ENCODE peak calls at places on chromosomes 11 and 22, in ten cellular contexts. One of them, this sample, is unnamed.
A peak's percentile ranks its signal among the peaks of the same experiment; 100 is the strongest.

GRCh38 chr11:62614275-62614674 is 1.2 kb downstream of the ROM1 start:
- DNase-seq in foreskin fibroblast: peak; percentile 66
- DNase-seq in activated B cell treated with CpG ODN at 0.5 μM for 24 hours: no peak
- DNase-seq in activated naive CD8-positive, alpha-beta T cell treated with anti-CD3 and anti-CD28 coated beads for 36 hours: peak; percentile 43
- DNase-seq in C1 segment of cervical spinal cord: no peak
- DNase-seq in HS-5: no peak
- DNase-seq in colonic mucosa: no peak
- DNase-seq in HCEC 1CT: no peak
- DNase-seq in AG04450: no peak
- DNase-seq in BJ: no peak
- DNase-seq in this sample: no peak

GRCh38 chr22:50276143-50276542 is 6.0 kb upstream of the MAPK11 start:
- DNase-seq in C1 segment of cervical spinal cord: peak; percentile 73
- DNase-seq in activated B cell treated with CpG ODN at 0.5 μM for 24 hours: no peak
- DNase-seq in HCEC 1CT: no peak
- DNase-seq in HS-5: no peak
- DNase-seq in BJ: no peak
- DNase-seq in AG04450: no peak
- DNase-seq in colonic mucosa: peak; percentile 74
- DNase-seq in foreskin fibroblast: peak; percentile 75
- DNase-seq in activated naive CD8-positive, alpha-beta T cell treated with anti-CD3 and anti-CD28 coated beads for 36 hours: peak; percentile 63
- DNase-seq in this sample: peak; percentile 65

GRCh38 chr11:29063630-29064361 is 953.0 kb downstream of the KCNA4 start:
- DNase-seq in HS-5: no peak
- DNase-seq in foreskin fibroblast: peak; percentile 9
- DNase-seq in BJ: no peak
- DNase-seq in AG04450: peak; percentile 33
- DNase-seq in activated B cell treated with CpG ODN at 0.5 μM for 24 hours: no peak
- DNase-seq in HCEC 1CT: peak; percentile 4
- DNase-seq in C1 segment of cervical spinal cord: no peak
- DNase-seq in colonic mucosa: no peak
- DNase-seq in activated naive CD8-positive, alpha-beta T cell treated with anti-CD3 and anti-CD28 coated beads for 36 hours: no peak
- DNase-seq in this sample: no peak

GRCh38 chr22:19937616-19938473 is 3.7 kb upstream of the COMT start:
- DNase-seq in HCEC 1CT: no peak
- DNase-seq in colonic mucosa: no peak
- DNase-seq in HS-5: no peak
- DNase-seq in activated B cell treated with CpG ODN at 0.5 μM for 24 hours: no peak
- DNase-seq in AG04450: no peak
- DNase-seq in foreskin fibroblast: no peak
- DNase-seq in activated naive CD8-positive, alpha-beta T cell treated with anti-CD3 and anti-CD28 coated beads for 36 hours: no peak
- DNase-seq in BJ: no peak
- DNase-seq in C1 segment of cervical spinal cord: no peak
- DNase-seq in this sample: no peak

GRCh38 chr11:68954970-68955958 is 25.5 kb downstream of the MRGPRD start:
- DNase-seq in activated B cell treated with CpG ODN at 0.5 μM for 24 hours: no peak
- DNase-seq in colonic mucosa: peak; percentile 73
- DNase-seq in HCEC 1CT: peak; percentile 21
- DNase-seq in HS-5: no peak
- DNase-seq in foreskin fibroblast: peak; percentile 88
- DNase-seq in AG04450: no peak
- DNase-seq in BJ: peak; percentile 50
- DNase-seq in C1 segment of cervical spinal cord: no peak
- DNase-seq in activated naive CD8-positive, alpha-beta T cell treated with anti-CD3 and anti-CD28 coated beads for 36 hours: no peak
- DNase-seq in this sample: no peak

GRCh38 chr11:85947431-85948272 is 92.5 kb downstream of the CCDC83 start:
- DNase-seq in activated B cell treated with CpG ODN at 0.5 μM for 24 hours: no peak
- DNase-seq in colonic mucosa: no peak
- DNase-seq in activated naive CD8-positive, alpha-beta T cell treated with anti-CD3 and anti-CD28 coated beads for 36 hours: peak; percentile 42
- DNase-seq in AG04450: peak; percentile 63
- DNase-seq in C1 segment of cervical spinal cord: no peak
- DNase-seq in HS-5: peak; percentile 90
- DNase-seq in foreskin fibroblast: peak; percentile 93
- DNase-seq in BJ: peak; percentile 76
- DNase-seq in HCEC 1CT: peak; percentile 95
- DNase-seq in this sample: peak; percentile 23

GRCh38 chr22:29314074-29314473 is 1.4 kb downstream of the RASL10A start:
- DNase-seq in HCEC 1CT: no peak
- DNase-seq in AG04450: no peak
- DNase-seq in BJ: no peak
- DNase-seq in foreskin fibroblast: no peak
- DNase-seq in colonic mucosa: peak; percentile 69
- DNase-seq in C1 segment of cervical spinal cord: no peak
- DNase-seq in activated naive CD8-positive, alpha-beta T cell treated with anti-CD3 and anti-CD28 coated beads for 36 hours: no peak
- DNase-seq in HS-5: no peak
- DNase-seq in activated B cell treated with CpG ODN at 0.5 μM for 24 hours: no peak
- DNase-seq in this sample: no peak

GRCh38 chr11:35058318-35058717 is 80.7 kb upstream of the CD44 start:
- DNase-seq in AG04450: no peak
- DNase-seq in activated naive CD8-positive, alpha-beta T cell treated with anti-CD3 and anti-CD28 coated beads for 36 hours: no peak
- DNase-seq in activated B cell treated with CpG ODN at 0.5 μM for 24 hours: no peak
- DNase-seq in foreskin fibroblast: no peak
- DNase-seq in C1 segment of cervical spinal cord: no peak
- DNase-seq in colonic mucosa: no peak
- DNase-seq in BJ: no peak
- DNase-seq in HCEC 1CT: no peak
- DNase-seq in HS-5: no peak
- DNase-seq in this sample: no peak